ENCODE peak calls at places on chromosomes 6 and 20, in eight cellular contexts. U is SJSA1; L is PC-9; A is spleen; D is astrocyte; I is GM23248; O is CD4-positive, alpha-beta memory T cell; K is right cardiac atrium. S is an unnamed sample. For H3K27me3, the result is how much of the 10 kb centered on the place peaks cover.

GRCh38 chr6:72262254-72262653 is 359.6 kb upstream of the KCNQ5 start:
- DNase-seq in U (no peak), L (no peak), A (no peak), D (no peak), I (no peak), O (no peak), K (no peak), S (no peak)

GRCh38 chr20:13700761-13701160 is 62.0 kb upstream of the TASP1 start:
- DNase-seq in U (no peak), L (no peak), A (no peak), D (no peak), I (no peak), O (no peak), K (no peak), S (no peak)

GRCh38 chr6:54217018-54217417 is 91.2 kb upstream of the TINAG start:
- DNase-seq in U (no peak), L (no peak), A (no peak), D (no peak), I (no peak), O (no peak), K (no peak), S (no peak)

GRCh38 chr6:56021943-56022342 is 146.6 kb upstream of the BMP5 start:
- DNase-seq in U (peak), L (no peak), A (no peak), D (no peak), I (no peak), O (no peak), K (no peak), S (no peak)

GRCh38 chr6:43758617-43759050 is 11.4 kb upstream of the VEGFA start:
- DNase-seq in U (no peak), L (peak), A (peak), D (no peak), I (no peak), O (no peak), K (peak), S (peak)

GRCh38 chr20:25007491-25008305 is 15.1 kb upstream of the APMAP start:
- DNase-seq in U (no peak), L (no peak), A (peak), D (no peak), I (no peak), O (no peak), K (no peak), S (peak)

GRCh38 chr6:62283828-62284411 is 2.1 kb downstream of the KHDRBS2 start:
- DNase-seq in U (peak), L (no peak), A (no peak), D (no peak), I (peak), O (no peak), K (no peak), S (no peak)

GRCh38 chr6:109304284-109305015 is 77.8 kb downstream of the CD164 start:
- DNase-seq in U (no peak), L (no peak), A (no peak), D (no peak), I (peak), O (no peak), K (no peak), S (no peak)

GRCh38 chr20:30175681-30176080 is 1081.8 kb upstream of the DEFB115 start:
- DNase-seq in U (no peak), L (no peak), A (peak), D (no peak), I (no peak), O (no peak), K (no peak), S (no peak)

GRCh38 chr20:41956316-41957050 is 338.3 kb upstream of the CHD6 start:
- DNase-seq in U (no peak), L (no peak), A (no peak), D (no peak), I (peak), O (no peak), K (no peak), S (no peak)

GRCh38 chr6:48998574-48998973 is 464.5 kb downstream of the MMUT start:
- DNase-seq in U (no peak), L (no peak), A (no peak), D (no peak), I (no peak), O (no peak), K (no peak), S (no peak)

GRCh38 chr6:150620244-150620643 is 20.6 kb downstream of the PLEKHG1 start:
- DNase-seq in U (no peak), L (no peak), A (no peak), D (no peak), I (no peak), O (no peak), K (no peak), S (no peak)

GRCh38 chr20:38969708-38970107 is 7.6 kb downstream of the DHX35 start:
- DNase-seq in U (no peak), L (no peak), A (no peak), D (no peak), I (peak), O (no peak), K (no peak), S (no peak)

GRCh38 chr20:38973546-38974120 is 11.5 kb downstream of the DHX35 start:
- DNase-seq in U (peak), L (no peak), A (no peak), D (peak), I (peak), O (no peak), K (peak), S (peak)

GRCh38 chr20:38973107-38973506 is 11.0 kb downstream of the DHX35 start:
- DNase-seq in U (no peak), L (no peak), A (no peak), D (no peak), I (no peak), O (no peak), K (no peak), S (no peak)

GRCh38 chr20:38968090-38968489 is 5.9 kb downstream of the DHX35 start:
- DNase-seq in U (no peak), L (no peak), A (no peak), D (no peak), I (no peak), O (no peak), K (no peak), S (peak)

DNA sequence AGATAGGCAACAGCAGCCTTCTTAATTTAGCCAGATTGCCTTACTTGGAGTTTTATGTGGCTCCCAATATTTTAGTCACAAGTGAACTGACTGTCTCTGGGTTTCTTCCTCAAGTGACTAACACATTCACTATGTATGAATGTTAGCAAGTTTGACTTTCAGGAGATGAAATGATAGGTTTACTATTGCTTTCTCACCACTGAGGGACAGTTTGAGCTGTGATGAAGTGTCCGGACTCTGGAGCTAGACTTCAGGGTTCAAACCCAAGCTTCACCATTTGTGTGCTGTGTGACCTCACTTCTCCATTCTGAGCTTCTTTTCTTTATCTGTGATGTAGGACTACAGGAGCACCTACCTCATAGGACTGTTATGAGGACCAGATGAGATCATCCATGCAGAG is 8.2 kb downstream of the DHX35 start:
- DNase-seq in U (peak), L (no peak), A (no peak), D (peak), I (peak), O (no peak), K (no peak), S (no peak)
- H3K27ac ChIP-seq in U (peak), L (peak), A (no peak), D (peak), I (peak), O (no peak), K (peak), S (peak)

DNA sequence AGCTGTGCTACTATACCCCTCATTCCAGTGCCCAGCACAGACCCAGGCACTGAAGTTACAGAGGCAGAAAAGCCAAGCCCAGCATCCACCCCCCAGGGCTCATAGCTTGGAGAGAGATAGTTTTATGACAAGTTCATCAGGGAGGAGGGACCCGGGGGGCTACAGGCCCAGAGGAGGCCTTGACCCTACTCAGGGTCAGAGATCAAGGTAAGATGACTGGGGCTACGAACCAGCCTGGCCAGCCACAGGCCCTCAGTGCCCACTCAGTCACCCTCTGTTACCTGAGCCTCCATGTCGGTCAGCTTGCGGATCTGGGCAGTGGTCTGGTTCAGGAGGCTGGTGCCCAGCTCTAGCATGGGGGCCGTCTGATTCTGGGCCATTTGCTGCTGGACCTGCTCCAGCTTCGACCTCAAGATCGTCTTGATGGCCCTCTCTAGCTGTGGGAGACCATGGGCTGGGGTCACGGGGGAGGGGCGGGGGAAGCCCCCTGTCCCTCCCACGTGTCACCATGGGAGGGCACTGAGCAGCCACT is 26.1 kb downstream of the ANGPT4 start:
- DNase-seq in U (no peak), L (no peak), A (peak), D (no peak), I (no peak), O (no peak), K (peak), S (no peak)
- H3K4me3 ChIP-seq in U (no peak), L (no peak), A (no peak), D (no peak), I (no peak), O (no peak), K (no peak), S (no peak)

GRCh38 chr20:36391456-36391855 is 85.3 kb downstream of the DLGAP4 start:
- DNase-seq in U (no peak), L (peak), A (no peak), D (no peak), I (peak), O (no peak), K (no peak), S (no peak)
- H3K27me3 ChIP-seq in U (under half), L (under half), A (under half), D (under half), I (under half), O (under half), K (under half), S (under half)

GRCh38 chr20:8640461-8640860 is 428.4 kb upstream of the PLCB4 start:
- DNase-seq in U (no peak), L (no peak), A (no peak), D (peak), I (no peak), O (no peak), K (no peak), S (no peak)
- H3K27ac ChIP-seq in U (no peak), L (no peak), A (no peak), D (no peak), I (no peak), O (no peak), K (no peak), S (no peak)

GRCh38 chr6:46638650-46639049 is 14.0 kb downstream of the CYP39A1 start:
- DNase-seq in U (no peak), L (peak), A (no peak), D (no peak), I (peak), O (no peak), K (no peak), S (no peak)

GRCh38 chr6:46635462-46635861 is 17.2 kb downstream of the CYP39A1 start:
- DNase-seq in U (no peak), L (no peak), A (no peak), D (no peak), I (no peak), O (no peak), K (no peak), S (no peak)

GRCh38 chr6:46637933-46638332 is 14.7 kb downstream of the CYP39A1 start:
- DNase-seq in U (no peak), L (no peak), A (no peak), D (no peak), I (no peak), O (no peak), K (no peak), S (no peak)

GRCh38 chr6:46632053-46632452 is 20.6 kb downstream of the CYP39A1 start:
- DNase-seq in U (no peak), L (no peak), A (no peak), D (no peak), I (no peak), O (no peak), K (no peak), S (no peak)

GRCh38 chr6:46637145-46637544 is 15.5 kb downstream of the CYP39A1 start:
- DNase-seq in U (no peak), L (no peak), A (no peak), D (peak), I (peak), O (no peak), K (no peak), S (no peak)
- H3K4me3 ChIP-seq in U (no peak), L (no peak), A (no peak), D (no peak), I (no peak), O (no peak), K (no peak), S (no peak)

S was measured in sigmoid colon.